ENCODE peak calls at places on chromosome 1, in five cellular contexts. D is HepG2, Q is K562, R is WTC11, T is GM12878. G is an unnamed sample.

GRCh38 chr1:31658721-31659120 is 14.0 kb upstream of the PEF1 start:
- DNase-seq in R (no peak), D (no peak), T (no peak), Q (no peak), G (no peak)

GRCh38 chr1:208216062-208216461 is 28.1 kb downstream of the PLXNA2 start:
- DNase-seq in R (no peak), T (no peak), Q (no peak), D (no peak), G (no peak)

GRCh38 chr1:1920608-1921458 is 1.8 kb upstream of the TMEM52 start:
- DNase-seq in D (peak; percentile 68), R (no peak), Q (no peak), T (no peak), G (no peak)

GRCh38 chr1:221925947-221926346 is 184.1 kb upstream of the DUSP10 start:
- DNase-seq in T (no peak), D (no peak), R (no peak), Q (no peak), G (no peak)

GRCh38 chr1:6301526-6301925 is 40.6 kb upstream of the GPR153 start:
- DNase-seq in Q (no peak), D (no peak), T (no peak), R (no peak), G (no peak)

GRCh38 chr1:29716306-29716705 is 480.0 kb downstream of the PTPRU start:
- DNase-seq in T (no peak), Q (no peak), R (no peak), D (no peak), G (no peak)

GRCh38 chr1:177274687-177275211 is 104.0 kb downstream of the BRINP2 start:
- DNase-seq in T (no peak), Q (no peak), D (no peak), R (no peak), G (no peak)

GRCh38 chr1:1299686-1300351 is 7.9 kb downstream of the ACAP3 start:
- DNase-seq in R (peak; percentile 66), D (no peak), T (no peak), Q (peak; percentile 50), G (no peak)

GRCh38 chr1:17027900-17028299 is 16.2 kb upstream of the ATP13A2 start:
- DNase-seq in T (no peak), Q (no peak), D (no peak), R (no peak), G (no peak)

GRCh38 chr1:30782361-30783243 is 25.0 kb upstream of the LAPTM5 start:
- DNase-seq in D (peak; percentile 74), Q (peak; percentile 87), R (peak; percentile 82), T (no peak), G (peak; percentile 68)

GRCh38 chr1:217506878-217507277 is 124.0 kb downstream of the GPATCH2 start:
- DNase-seq in Q (no peak), R (no peak), T (no peak), D (no peak), G (no peak)

GRCh38 chr1:19640363-19641316 is 3.5 kb upstream of the NBL1 start:
- DNase-seq in T (no peak), Q (no peak), D (peak; percentile 76), R (peak; percentile 73), G (peak; percentile 60)

GRCh38 chr1:240149488-240150094 is 57.9 kb downstream of the FMN2 start:
- DNase-seq in R (no peak), T (no peak), D (peak; percentile 17), Q (peak; percentile 34), G (peak; percentile 22)

GRCh38 chr1:2166254-2166653 is 28.3 kb downstream of the FAAP20 start:
- DNase-seq in Q (no peak), D (no peak), T (no peak), R (no peak), G (no peak)

GRCh38 chr1:161631076-161631475 is at the start of gene FCGR3B:
- DNase-seq in D (no peak), R (no peak), T (no peak), Q (no peak), G (no peak)

GRCh38 chr1:179164494-179164893 is 65.0 kb downstream of the ABL2 start:
- DNase-seq in T (no peak), D (peak; percentile 45), R (no peak), Q (no peak), G (peak; percentile 68)

GRCh38 chr1:17400725-17401341 is 28.8 kb downstream of the PADI6 start:
- DNase-seq in R (no peak), Q (peak; percentile 75), T (no peak), D (no peak), G (no peak)

GRCh38 chr1:47578026-47578861 is 140.4 kb downstream of the FOXD2 start:
- DNase-seq in T (no peak), D (no peak), Q (no peak), R (no peak), G (no peak)

GRCh38 chr1:239952348-239953307 is 139.1 kb upstream of the FMN2 start:
- DNase-seq in T (no peak), Q (peak; percentile 21), D (peak; percentile 29), R (peak; percentile 60), G (peak; percentile 31)

GRCh38 chr1:197763307-197763706 is 12.0 kb downstream of the DENND1B start:
- DNase-seq in Q (no peak), D (peak; percentile 5), T (no peak), R (no peak), G (no peak)

GRCh38 chr1:225746361-225747179 is 31.1 kb upstream of the SRP9 start:
- DNase-seq in D (peak; percentile 85), R (peak; percentile 75), Q (no peak), T (no peak), G (peak; percentile 89)

GRCh38 chr1:26553942-26554682 is 24.6 kb downstream of the RPS6KA1 start:
- DNase-seq in Q (no peak), R (no peak), D (no peak), T (no peak), G (no peak)

GRCh38 chr1:157831968-157832626 is 9.5 kb downstream of the CD5L start:
- DNase-seq in D (no peak), T (no peak), Q (no peak), R (no peak), G (no peak)

GRCh38 chr1:151443846-151444790 is 15.2 kb downstream of the POGZ start:
- DNase-seq in Q (peak; percentile 54), D (peak; percentile 69), R (peak; percentile 46), T (peak; percentile 38), G (peak; percentile 96)

GRCh38 chr1:59043796-59044195 is 253.1 kb upstream of the FGGY start:
- DNase-seq in D (peak; percentile 66), R (no peak), T (no peak), Q (no peak), G (peak; percentile 60)

GRCh38 chr1:24139846-24140425 is 3.0 kb downstream of the IL22RA1 start:
- DNase-seq in Q (no peak), D (no peak), R (no peak), T (no peak), G (no peak)

GRCh38 chr1:221478050-221478949 is 263.6 kb downstream of the DUSP10 start:
- DNase-seq in R (peak; percentile 65), T (peak; percentile 36), D (peak; percentile 12), Q (no peak), G (peak; percentile 79)

GRCh38 chr1:56508523-56508983 is 70.8 kb downstream of the PLPP3 start:
- DNase-seq in R (no peak), Q (no peak), T (no peak), D (peak; percentile 98), G (no peak)

GRCh38 chr1:89615676-89616598 is 17.0 kb upstream of the LRRC8C start:
- DNase-seq in Q (no peak), T (no peak), R (no peak), D (peak; percentile 31), G (peak; percentile 34)

GRCh38 chr1:12339861-12340557 is 110.2 kb downstream of the VPS13D start:
- DNase-seq in R (no peak), T (no peak), Q (no peak), D (no peak), G (no peak)

GRCh38 chr1:32816676-32817158 is 441 bp downstream of the YARS1 start:
- DNase-seq in Q (no peak), T (no peak), D (peak; percentile 10), R (no peak), G (peak; percentile 21)

DNA sequence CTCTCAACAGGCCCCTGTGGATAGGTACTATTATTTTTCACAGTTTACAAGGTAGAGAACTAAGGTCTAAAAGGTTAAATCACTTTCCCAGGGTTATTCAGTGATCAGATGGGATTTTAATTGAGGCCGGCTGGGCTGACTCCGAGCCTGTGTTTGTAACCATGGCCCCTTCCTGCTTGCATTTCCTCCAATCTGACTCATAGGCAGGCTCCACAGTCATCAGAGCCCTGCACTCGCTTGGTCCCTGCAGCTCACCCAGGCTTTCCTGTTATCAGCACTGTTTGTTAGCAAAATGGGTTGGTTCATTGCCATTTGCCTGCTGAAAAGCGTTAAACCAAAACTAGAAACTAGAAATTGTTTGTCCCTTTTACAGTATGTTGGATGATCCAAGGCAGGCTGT is 41.4 kb upstream of the LMX1A start:
- DNase-seq in D (no peak), R (no peak), Q (no peak), T (no peak), G (no peak)
- TF ChIP-seq ESRRA in D (no peak), R (no peak), Q (no peak), T (no peak), G (no peak)

GRCh38 chr1:93597697-93598096 is 83.9 kb downstream of the BCAR3 start:
- DNase-seq in D (no peak), T (no peak), Q (no peak), R (no peak), G (no peak)
- TF ChIP-seq ESRRA in D (no peak), T (no peak), Q (no peak), R (no peak), G (no peak)

DNA sequence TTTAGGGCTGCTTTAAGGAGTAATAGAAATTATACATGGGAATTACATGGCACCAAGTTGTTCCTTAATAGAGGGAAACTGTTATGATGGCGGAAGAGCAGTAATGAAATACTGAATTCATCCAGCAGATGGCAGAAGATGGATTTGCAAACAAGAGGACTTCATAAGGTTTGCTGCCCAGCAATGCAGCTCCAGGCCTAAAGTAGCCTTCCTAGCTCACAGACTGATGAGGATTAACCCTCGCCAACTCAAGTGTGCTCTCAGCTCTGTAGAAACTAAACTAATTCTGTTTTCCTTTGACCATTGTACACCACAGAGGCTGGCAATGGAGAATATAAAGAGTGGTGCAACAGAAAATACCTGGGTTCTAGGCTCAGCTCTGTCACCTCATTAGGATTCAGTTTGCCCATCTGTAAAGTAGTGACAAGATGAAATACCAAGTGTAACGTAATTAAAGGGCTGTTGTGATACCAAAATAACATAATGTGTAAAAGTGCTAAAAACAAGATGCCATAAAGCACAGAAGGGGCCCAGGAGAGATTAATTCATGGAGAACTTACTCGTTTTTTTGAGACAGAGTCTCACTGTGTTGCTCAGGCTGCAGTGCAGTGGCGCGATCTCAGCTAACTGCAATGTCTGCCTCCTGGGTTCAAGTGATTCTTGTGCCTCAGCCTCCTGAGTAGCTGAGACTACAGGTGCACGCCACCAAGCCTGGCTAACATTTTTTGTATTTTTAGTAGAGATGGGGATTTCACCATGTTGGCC is 102.4 kb upstream of the SERBP1 start:
- DNase-seq in D (peak; percentile 85), Q (peak; percentile 59), R (peak; percentile 20), T (peak; percentile 15), G (peak; percentile 55)
- TF ChIP-seq ESRRA in D (no peak), Q (no peak), R (no peak), T (no peak), G (no peak)

DNA sequence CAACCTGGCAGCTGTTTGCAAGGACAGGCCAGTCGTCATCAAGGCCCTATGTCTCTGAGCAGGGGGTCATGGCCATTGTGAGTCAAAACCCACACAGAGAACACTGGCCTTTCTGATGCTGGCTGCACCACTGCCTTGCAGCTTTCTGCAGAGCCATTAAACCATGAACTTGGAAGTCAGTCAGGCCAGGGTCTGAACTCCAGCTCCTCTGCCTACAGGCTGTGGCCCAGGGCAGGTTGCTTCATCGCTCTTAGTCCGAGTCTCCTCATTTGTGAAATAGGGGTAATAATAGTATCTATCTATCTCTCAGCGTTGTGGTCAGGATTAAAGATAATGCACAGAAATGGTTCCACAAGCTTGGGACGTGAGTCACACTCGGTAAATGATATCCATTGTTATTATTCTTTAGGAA is 35.8 kb upstream of the HIVEP3 start:
- DNase-seq in T (no peak), R (peak; percentile 22), D (no peak), Q (no peak), G (no peak)
- TF ChIP-seq ESRRA in T (no peak), R (no peak), D (no peak), Q (no peak), G (no peak)

G was measured in A549.